ENCODE peak calls at places on chromosome 13, in four cellular contexts. B, A, X and I are unnamed samples.

GRCh38 chr13:35966024-35966423 is 165.2 kb downstream of the DCLK1 start:
- DNase-seq in B (peak; percentile 17), A (no peak), X (no peak), I (no peak)

GRCh38 chr13:42064259-42064658 is 15.8 kb downstream of the DGKH start:
- DNase-seq in B (peak; percentile 83), A (no peak), X (no peak), I (no peak)

GRCh38 chr13:109785141-109785891 is 1.1 kb downstream of the IRS2 start:
- DNase-seq in X (peak; percentile 50), A (peak; percentile 66), B (peak; percentile 84), I (peak; percentile 72)

GRCh38 chr13:46717275-46717674 is 79.7 kb downstream of the ESD start:
- DNase-seq in B (no peak), A (no peak), X (no peak), I (no peak)

GRCh38 chr13:102589291-102589822 is 7.4 kb upstream of the TPP2 start:
- DNase-seq in X (no peak), B (peak; percentile 26), A (no peak), I (no peak)

GRCh38 chr13:31904941-31905824 is 126.4 kb upstream of the FRY start:
- DNase-seq in A (no peak), B (no peak), X (no peak), I (no peak)

GRCh38 chr13:37884026-37884425 is 14.5 kb upstream of the TRPC4 start:
- DNase-seq in X (no peak), A (no peak), B (no peak), I (no peak)

GRCh38 chr13:58531614-58532013 is 900.1 kb downstream of the PCDH17 start:
- DNase-seq in B (no peak), X (no peak), A (no peak), I (no peak)

GRCh38 chr13:36919833-36920611 is at the start of gene SMAD9:
- DNase-seq in X (peak; percentile 78), A (peak; percentile 91), B (peak; percentile 95), I (peak; percentile 92)

GRCh38 chr13:70784590-70784989 is 676.3 kb upstream of the KLHL1 start:
- DNase-seq in A (no peak), B (no peak), X (no peak), I (no peak)

GRCh38 chr13:27968316-27969072 is 621 bp downstream of the CDX2 start:
- DNase-seq in X (peak; percentile 72), A (peak; percentile 77), B (no peak), I (no peak)

GRCh38 chr13:104414771-104415170 is 1348.6 kb upstream of the SLC10A2 start:
- DNase-seq in X (no peak), A (no peak), B (no peak), I (no peak)

GRCh38 chr13:24161010-24161775 is 673 bp downstream of the SPATA13 start:
- DNase-seq in B (peak; percentile 57), X (peak; percentile 52), A (peak; percentile 37), I (peak; percentile 52)

GRCh38 chr13:109779074-109779473 is 7.3 kb downstream of the IRS2 start:
- DNase-seq in A (no peak), X (no peak), B (no peak), I (no peak)

GRCh38 chr13:75384881-75385707 is 96.9 kb downstream of the TBC1D4 start:
- DNase-seq in B (no peak), X (no peak), A (no peak), I (no peak)

GRCh38 chr13:20127563-20128458 is 33.0 kb downstream of the GJA3 start:
- DNase-seq in B (peak; percentile 76), X (peak; percentile 68), A (peak; percentile 74), I (peak; percentile 81)

GRCh38 chr13:92390217-92390616 is 836.4 kb upstream of the GPC6 start:
- DNase-seq in B (no peak), X (no peak), A (no peak), I (peak; percentile 8)

GRCh38 chr13:37914781-37915391 is 45.3 kb upstream of the TRPC4 start:
- DNase-seq in B (peak; percentile 53), A (peak; percentile 61), X (peak; percentile 31), I (no peak)

GRCh38 chr13:31962661-31963345 is 68.8 kb upstream of the FRY start:
- DNase-seq in A (no peak), X (no peak), B (peak; percentile 26), I (no peak)

GRCh38 chr13:20313896-20314295 is 81.8 kb upstream of the GJB6 start:
- DNase-seq in A (no peak), X (no peak), B (no peak), I (no peak)

GRCh38 chr13:108787709-108788394 is 158.4 kb downstream of the MYO16 start:
- DNase-seq in X (no peak), B (no peak), A (no peak), I (no peak)

GRCh38 chr13:32031025-32031814 is at the start of gene FRY:
- DNase-seq in X (peak; percentile 94), B (peak; percentile 78), A (peak; percentile 93), I (peak; percentile 83)

GRCh38 chr13:76889254-76889653 is 3.0 kb upstream of the KCTD12 start:
- DNase-seq in X (no peak), A (no peak), B (no peak), I (no peak)
- TF ChIP-seq EZH2phosphoT487 in X (no peak), A (no peak), B (no peak), I (no peak)

GRCh38 chr13:73658639-73659038 is 475.6 kb downstream of the KLF12 start:
- DNase-seq in B (no peak), A (no peak), X (no peak), I (no peak)

GRCh38 chr13:73657821-73658540 is 476.2 kb downstream of the KLF12 start:
- DNase-seq in B (peak; percentile 18), X (no peak), A (no peak), I (no peak)

GRCh38 chr13:73662833-73663232 is 471.4 kb downstream of the KLF12 start:
- DNase-seq in A (no peak), B (no peak), X (no peak), I (no peak)

GRCh38 chr13:73661687-73662425 is 472.3 kb downstream of the KLF12 start:
- DNase-seq in A (no peak), X (no peak), B (no peak), I (no peak)

GRCh38 chr13:73661066-73661465 is 473.1 kb downstream of the KLF12 start:
- DNase-seq in A (no peak), X (no peak), B (no peak), I (no peak)
- TF ChIP-seq EZH2phosphoT487 in A (no peak), X (no peak), B (no peak), I (no peak)

GRCh38 chr13:113547248-113547971 is 37.1 kb upstream of the TFDP1 start:
- DNase-seq in B (peak; percentile 74), A (no peak), X (no peak), I (no peak)
- TF ChIP-seq EZH2phosphoT487 in B (no peak), A (no peak), X (no peak), I (no peak)

GRCh38 chr13:110965755-110966134 is 50.9 kb upstream of the ANKRD10 start:
- DNase-seq in A (no peak), B (no peak), X (no peak), I (no peak)
- TF ChIP-seq EZH2phosphoT487 in A (no peak), B (no peak), X (no peak), I (no peak)

GRCh38 chr13:74288361-74288911 is 154.2 kb upstream of the KLF12 start:
- DNase-seq in A (peak; percentile 13), X (peak; percentile 46), B (no peak), I (peak; percentile 46)
- TF ChIP-seq EZH2phosphoT487 in A (no peak), X (no peak), B (no peak), I (no peak)

GRCh38 chr13:52617070-52618060 is 24.9 kb upstream of the HNRNPA1L2 start:
- DNase-seq in A (peak; percentile 87), B (peak; percentile 91), X (peak; percentile 91), I (peak; percentile 90)

GRCh38 chr13:52615134-52615801 is 27.0 kb upstream of the HNRNPA1L2 start:
- DNase-seq in B (no peak), A (no peak), X (no peak), I (no peak)

DNA sequence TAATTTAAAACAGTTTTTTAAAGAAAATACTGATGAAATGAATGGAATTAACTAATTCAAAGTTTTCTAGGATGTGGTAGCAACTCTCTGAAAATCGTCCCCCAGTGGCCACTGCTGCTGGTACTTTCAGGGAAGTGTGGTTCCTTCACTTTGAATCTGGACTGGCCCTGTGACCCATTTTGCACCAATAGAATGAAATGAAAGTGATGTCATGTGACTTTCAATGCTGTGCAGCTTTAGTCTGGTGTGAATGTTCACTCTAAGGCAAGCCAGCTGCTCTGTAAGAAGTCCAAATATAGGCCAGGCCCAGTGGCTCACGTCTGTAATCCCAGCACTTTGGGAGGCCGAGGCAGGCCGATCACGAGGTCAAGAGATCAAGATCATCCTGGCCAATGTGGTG is 26.4 kb upstream of the HNRNPA1L2 start:
- DNase-seq in A (no peak), X (no peak), B (no peak), I (no peak)
- TF ChIP-seq EZH2phosphoT487 in A (no peak), X (no peak), B (no peak), I (no peak)

DNA sequence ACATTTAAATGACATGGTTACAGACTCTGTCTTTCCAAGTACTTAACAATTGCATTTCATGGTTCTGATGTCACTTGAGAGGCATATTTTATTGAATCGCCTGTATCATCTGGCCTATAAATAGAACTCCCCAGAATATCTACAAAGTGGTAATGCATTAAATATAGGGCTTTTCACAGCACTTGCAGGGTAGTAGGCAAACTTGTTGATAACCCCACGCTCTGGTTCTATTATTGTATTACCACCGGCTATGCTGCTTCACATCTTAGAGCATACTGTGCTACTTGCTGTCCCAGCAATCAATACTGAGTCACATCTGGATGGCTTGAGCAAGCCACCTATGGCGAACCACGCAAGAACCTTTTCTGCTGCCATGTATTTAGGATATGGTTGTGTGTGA is 400.7 kb downstream of the HS6ST3 start:
- DNase-seq in A (no peak), X (no peak), B (no peak), I (no peak)
- TF ChIP-seq EZH2phosphoT487 in A (no peak), X (no peak), B (no peak), I (no peak)

GRCh38 chr13:98327326-98328314 is 150.6 kb upstream of the RNF113B start:
- DNase-seq in X (peak; percentile 87), B (peak; percentile 62), A (peak; percentile 91), I (peak; percentile 50)
- TF ChIP-seq EZH2phosphoT487 in X (no peak), B (no peak), A (no peak), I (no peak)

GRCh38 chr13:98915563-98916348 is 62.1 kb downstream of the DOCK9 start:
- DNase-seq in B (peak; percentile 12), X (no peak), A (no peak), I (no peak)

GRCh38 chr13:98910501-98910951 is 67.3 kb downstream of the DOCK9 start:
- DNase-seq in X (no peak), B (peak; percentile 83), A (no peak), I (no peak)

GRCh38 chr13:98916403-98916802 is 61.5 kb downstream of the DOCK9 start:
- DNase-seq in B (no peak), A (no peak), X (no peak), I (no peak)

GRCh38 chr13:98909016-98909415 is 68.8 kb downstream of the DOCK9 start:
- DNase-seq in X (no peak), A (no peak), B (peak; percentile 27), I (no peak)

DNA sequence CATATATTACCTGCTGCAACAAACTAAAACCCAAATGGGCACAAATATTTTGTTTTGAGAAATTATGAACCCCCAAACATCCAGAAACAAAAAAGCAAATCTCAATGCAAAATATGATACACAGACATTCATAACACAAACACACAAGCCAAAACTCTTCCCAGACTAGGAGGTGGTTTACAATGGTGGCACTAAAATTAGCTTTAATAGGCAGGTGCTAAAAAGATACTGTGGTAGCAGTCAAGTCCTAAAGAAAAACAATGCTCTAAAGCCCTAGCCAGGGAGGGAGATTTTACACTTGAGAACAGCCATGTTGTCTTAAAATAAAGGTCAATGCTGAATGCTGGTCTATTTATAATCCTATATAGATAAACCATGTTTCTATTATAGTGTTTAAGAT is 65.0 kb downstream of the DOCK9 start:
- DNase-seq in X (no peak), A (no peak), B (no peak), I (no peak)
- TF ChIP-seq EZH2phosphoT487 in X (no peak), A (no peak), B (no peak), I (no peak)